ENCODE peak calls at places on chromosome 15, in seven cellular contexts. One of them, this sample, is unnamed.

GRCh38 chr15:55907797-55908196 is 85.6 kb downstream of the NEDD4 start:
- DNase-seq in neuronal stem cell: no peak
- DNase-seq in mesenteric fat pad: no peak
- DNase-seq in stimulated activated CD4-positive, alpha-beta T cell treated with anti-CD3 and anti-CD28 coated beads, TNF-alpha, amount 100 ng/mL, for 4 hours: no peak
- DNase-seq in cerebellar cortex: no peak
- DNase-seq in stimulated activated naive CD4-positive, alpha-beta T cell: no peak
- DNase-seq in HTR-8/SVneo: peak
- DNase-seq in this sample: no peak

GRCh38 chr15:51739056-51739455 is 1.6 kb upstream of the LYSMD2 start:
- DNase-seq in neuronal stem cell: no peak
- DNase-seq in mesenteric fat pad: no peak
- DNase-seq in stimulated activated CD4-positive, alpha-beta T cell treated with anti-CD3 and anti-CD28 coated beads, TNF-alpha, amount 100 ng/mL, for 4 hours: no peak
- DNase-seq in cerebellar cortex: no peak
- DNase-seq in stimulated activated naive CD4-positive, alpha-beta T cell: no peak
- DNase-seq in HTR-8/SVneo: no peak
- DNase-seq in this sample: no peak

GRCh38 chr15:82371649-82372048 is 22.4 kb upstream of the GOLGA6L10 start:
- DNase-seq in neuronal stem cell: no peak
- DNase-seq in mesenteric fat pad: no peak
- DNase-seq in stimulated activated CD4-positive, alpha-beta T cell treated with anti-CD3 and anti-CD28 coated beads, TNF-alpha, amount 100 ng/mL, for 4 hours: no peak
- DNase-seq in cerebellar cortex: no peak
- DNase-seq in stimulated activated naive CD4-positive, alpha-beta T cell: no peak
- DNase-seq in HTR-8/SVneo: no peak
- DNase-seq in this sample: no peak

GRCh38 chr15:39250460-39251186 is 330.3 kb upstream of the THBS1 start:
- DNase-seq in neuronal stem cell: no peak
- DNase-seq in mesenteric fat pad: no peak
- DNase-seq in stimulated activated CD4-positive, alpha-beta T cell treated with anti-CD3 and anti-CD28 coated beads, TNF-alpha, amount 100 ng/mL, for 4 hours: no peak
- DNase-seq in cerebellar cortex: no peak
- DNase-seq in stimulated activated naive CD4-positive, alpha-beta T cell: no peak
- DNase-seq in HTR-8/SVneo: no peak
- DNase-seq in this sample: no peak

GRCh38 chr15:31278056-31278445 is 48.6 kb upstream of the KLF13 start:
- DNase-seq in neuronal stem cell: no peak
- DNase-seq in mesenteric fat pad: no peak
- DNase-seq in stimulated activated CD4-positive, alpha-beta T cell treated with anti-CD3 and anti-CD28 coated beads, TNF-alpha, amount 100 ng/mL, for 4 hours: no peak
- DNase-seq in cerebellar cortex: no peak
- DNase-seq in stimulated activated naive CD4-positive, alpha-beta T cell: no peak
- DNase-seq in HTR-8/SVneo: no peak
- DNase-seq in this sample: no peak

GRCh38 chr15:85730001-85730820 is 64.5 kb downstream of the KLHL25 start:
- DNase-seq in neuronal stem cell: peak
- DNase-seq in mesenteric fat pad: no peak
- DNase-seq in stimulated activated CD4-positive, alpha-beta T cell treated with anti-CD3 and anti-CD28 coated beads, TNF-alpha, amount 100 ng/mL, for 4 hours: no peak
- DNase-seq in cerebellar cortex: peak
- DNase-seq in stimulated activated naive CD4-positive, alpha-beta T cell: peak
- DNase-seq in HTR-8/SVneo: peak
- DNase-seq in this sample: peak

GRCh38 chr15:39788800-39789565 is 6.3 kb upstream of the FSIP1 start:
- DNase-seq in neuronal stem cell: no peak
- DNase-seq in mesenteric fat pad: no peak
- DNase-seq in stimulated activated CD4-positive, alpha-beta T cell treated with anti-CD3 and anti-CD28 coated beads, TNF-alpha, amount 100 ng/mL, for 4 hours: no peak
- DNase-seq in cerebellar cortex: no peak
- DNase-seq in stimulated activated naive CD4-positive, alpha-beta T cell: no peak
- DNase-seq in HTR-8/SVneo: no peak
- DNase-seq in this sample: no peak

GRCh38 chr15:35129361-35129760 is 44.3 kb upstream of the NANOGP8 start:
- DNase-seq in neuronal stem cell: no peak
- DNase-seq in mesenteric fat pad: no peak
- DNase-seq in stimulated activated CD4-positive, alpha-beta T cell treated with anti-CD3 and anti-CD28 coated beads, TNF-alpha, amount 100 ng/mL, for 4 hours: no peak
- DNase-seq in cerebellar cortex: no peak
- DNase-seq in stimulated activated naive CD4-positive, alpha-beta T cell: no peak
- DNase-seq in HTR-8/SVneo: no peak
- DNase-seq in this sample: no peak

GRCh38 chr15:68631621-68632051 is 52.8 kb downstream of the CORO2B start:
- DNase-seq in neuronal stem cell: no peak
- DNase-seq in mesenteric fat pad: no peak
- DNase-seq in stimulated activated CD4-positive, alpha-beta T cell treated with anti-CD3 and anti-CD28 coated beads, TNF-alpha, amount 100 ng/mL, for 4 hours: no peak
- DNase-seq in cerebellar cortex: peak
- DNase-seq in stimulated activated naive CD4-positive, alpha-beta T cell: no peak
- DNase-seq in HTR-8/SVneo: no peak
- DNase-seq in this sample: no peak

GRCh38 chr15:50187525-50187924 is 5.5 kb downstream of the SLC27A2 start:
- DNase-seq in neuronal stem cell: no peak
- DNase-seq in mesenteric fat pad: no peak
- DNase-seq in stimulated activated CD4-positive, alpha-beta T cell treated with anti-CD3 and anti-CD28 coated beads, TNF-alpha, amount 100 ng/mL, for 4 hours: no peak
- DNase-seq in cerebellar cortex: no peak
- DNase-seq in stimulated activated naive CD4-positive, alpha-beta T cell: no peak
- DNase-seq in HTR-8/SVneo: no peak
- DNase-seq in this sample: no peak

GRCh38 chr15:24956131-24956838 is 1.5 kb downstream of the SNRPN start:
- DNase-seq in neuronal stem cell: peak
- DNase-seq in mesenteric fat pad: no peak
- DNase-seq in stimulated activated CD4-positive, alpha-beta T cell treated with anti-CD3 and anti-CD28 coated beads, TNF-alpha, amount 100 ng/mL, for 4 hours: peak
- DNase-seq in cerebellar cortex: peak
- DNase-seq in stimulated activated naive CD4-positive, alpha-beta T cell: peak
- DNase-seq in HTR-8/SVneo: peak
- DNase-seq in this sample: peak

GRCh38 chr15:90871097-90871715 is 2.8 kb downstream of the FURIN start:
- DNase-seq in neuronal stem cell: no peak
- DNase-seq in mesenteric fat pad: no peak
- DNase-seq in stimulated activated CD4-positive, alpha-beta T cell treated with anti-CD3 and anti-CD28 coated beads, TNF-alpha, amount 100 ng/mL, for 4 hours: no peak
- DNase-seq in cerebellar cortex: no peak
- DNase-seq in stimulated activated naive CD4-positive, alpha-beta T cell: peak
- DNase-seq in HTR-8/SVneo: no peak
- DNase-seq in this sample: no peak

GRCh38 chr15:63712828-63713520 is 115.8 kb downstream of the FBXL22 start:
- DNase-seq in neuronal stem cell: no peak
- DNase-seq in mesenteric fat pad: no peak
- DNase-seq in stimulated activated CD4-positive, alpha-beta T cell treated with anti-CD3 and anti-CD28 coated beads, TNF-alpha, amount 100 ng/mL, for 4 hours: no peak
- DNase-seq in cerebellar cortex: no peak
- DNase-seq in stimulated activated naive CD4-positive, alpha-beta T cell: no peak
- DNase-seq in HTR-8/SVneo: no peak
- DNase-seq in this sample: no peak

GRCh38 chr15:25763206-25763880 is 99.8 kb downstream of the ATP10A start:
- DNase-seq in neuronal stem cell: no peak
- DNase-seq in mesenteric fat pad: no peak
- DNase-seq in stimulated activated CD4-positive, alpha-beta T cell treated with anti-CD3 and anti-CD28 coated beads, TNF-alpha, amount 100 ng/mL, for 4 hours: no peak
- DNase-seq in cerebellar cortex: peak
- DNase-seq in stimulated activated naive CD4-positive, alpha-beta T cell: no peak
- DNase-seq in HTR-8/SVneo: no peak
- DNase-seq in this sample: no peak